ENCODE peak calls at places on chromosomes 2 and 18, in seven cellular contexts. A is HFF-Myc, W is epithelial cell of esophagus, L is foreskin fibroblast, M is GM06990, N is heart right ventricle, Y is ovary. C is an unnamed sample.

GRCh38 chr2:16950436-16950835 is 284.8 kb upstream of the CYRIA start:
- DNase-seq in L (no peak), N (no peak), M (no peak), A (no peak), W (no peak), Y (no peak), C (no peak)

GRCh38 chr2:234293973-234294372 is 202.9 kb downstream of the ARL4C start:
- DNase-seq in N (no peak), M (peak), Y (no peak), A (no peak), W (no peak), L (no peak), C (peak)

GRCh38 chr2:42792087-42792582 is 248 bp downstream of the HAAO start:
- DNase-seq in A (no peak), W (peak), M (no peak), L (no peak), N (no peak), Y (no peak), C (peak)

GRCh38 chr2:33727361-33728032 is 128.4 kb upstream of the FAM98A start:
- DNase-seq in L (no peak), N (no peak), Y (no peak), M (no peak), A (no peak), W (no peak), C (no peak)

GRCh38 chr2:39732492-39732891 is 46.6 kb downstream of the THUMPD2 start:
- DNase-seq in A (no peak), N (no peak), W (no peak), L (no peak), Y (no peak), M (no peak), C (no peak)

GRCh38 chr2:121046335-121046734 is 238.7 kb downstream of the TFCP2L1 start:
- DNase-seq in L (peak), N (no peak), M (no peak), A (no peak), Y (no peak), W (no peak), C (no peak)

GRCh38 chr2:118989481-118989880 is 47.5 kb downstream of the MARCO start:
- DNase-seq in W (peak), N (no peak), Y (no peak), M (no peak), L (no peak), A (no peak), C (peak)

GRCh38 chr18:78722391-78722790 is 257.2 kb upstream of the SALL3 start:
- DNase-seq in L (no peak), M (no peak), N (no peak), W (no peak), A (no peak), Y (no peak), C (no peak)

GRCh38 chr2:239564587-239564986 is 163.8 kb upstream of the HDAC4 start:
- DNase-seq in N (no peak), W (no peak), A (no peak), Y (no peak), M (no peak), L (no peak), C (no peak)

GRCh38 chr2:227370791-227371312 is 8.3 kb downstream of the TM4SF20 start:
- DNase-seq in A (no peak), W (peak), L (peak), N (peak), Y (no peak), M (no peak), C (no peak)

GRCh38 chr2:64646007-64646880 is 7.5 kb downstream of the SERTAD2 start:
- DNase-seq in L (peak), N (peak), A (no peak), W (peak), Y (peak), M (peak), C (peak)

GRCh38 chr2:223735035-223735640 is 102.2 kb downstream of the AP1S3 start:
- DNase-seq in N (no peak), W (peak), Y (no peak), A (no peak), L (peak), M (no peak), C (no peak)

GRCh38 chr2:197205590-197206215 is 104.9 kb downstream of the ANKRD44 start:
- DNase-seq in L (no peak), Y (no peak), M (no peak), A (no peak), N (no peak), W (no peak), C (peak)

GRCh38 chr2:180987146-180987545 is 6.7 kb downstream of the UBE2E3 start:
- DNase-seq in Y (no peak), A (no peak), M (no peak), L (no peak), N (no peak), W (no peak), C (no peak)

GRCh38 chr2:180980943-180981898 is 816 bp downstream of the UBE2E3 start:
- DNase-seq in N (peak), A (no peak), M (peak), L (peak), Y (peak), W (peak), C (peak)

GRCh38 chr2:180985771-180986395 is 5.5 kb downstream of the UBE2E3 start:
- DNase-seq in M (no peak), W (no peak), A (no peak), Y (no peak), N (no peak), L (no peak), C (peak)

GRCh38 chr2:180980185-180980942 is at the start of gene UBE2E3:
- DNase-seq in N (peak), L (peak), A (no peak), W (peak), Y (peak), M (peak), C (peak)

DNA sequence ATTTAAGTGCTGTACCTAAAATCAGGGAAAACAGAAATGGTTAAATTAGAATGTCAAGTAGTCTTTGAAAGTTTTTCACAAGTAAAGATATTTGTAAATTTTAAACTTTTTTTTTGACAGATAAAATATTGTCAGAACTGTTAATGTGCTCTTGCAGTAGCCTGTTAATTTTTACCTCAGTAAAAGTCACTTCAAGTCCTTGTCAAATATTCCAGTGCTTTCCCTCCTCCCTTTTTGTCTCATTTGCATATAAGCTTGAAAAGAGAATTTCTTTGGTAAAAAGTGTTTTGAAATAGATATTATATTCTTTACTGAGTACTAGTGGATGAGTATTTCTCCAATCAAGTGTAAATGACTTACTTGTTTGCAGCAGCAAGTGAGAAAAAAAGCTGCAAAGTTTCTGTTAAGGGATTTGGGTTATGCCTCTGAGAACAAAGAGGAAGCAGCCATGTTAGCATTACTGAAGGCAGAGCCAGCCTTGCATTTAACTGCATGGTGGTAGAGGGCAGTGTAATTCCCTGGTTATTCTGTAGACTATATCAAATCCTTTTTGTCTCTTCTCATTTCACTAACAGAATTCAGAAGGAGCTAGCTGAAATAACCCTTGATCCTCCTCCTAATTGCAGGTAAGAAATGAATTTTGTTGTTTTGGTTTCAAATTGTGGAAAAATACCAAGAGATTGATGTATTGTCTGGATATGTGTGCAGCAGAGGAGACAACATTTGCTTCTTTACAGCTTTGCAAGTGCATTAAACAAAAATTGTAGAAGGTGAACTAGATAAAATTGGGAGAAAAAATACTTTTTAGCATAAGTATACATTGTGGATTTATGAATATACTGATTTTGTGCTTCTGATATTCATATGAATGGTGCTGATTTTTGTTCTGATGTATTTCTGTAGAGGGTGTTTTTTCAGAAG is 3.3 kb downstream of the UBE2E3 start:
- DNase-seq in N (peak), A (peak), M (no peak), Y (no peak), L (peak), W (peak), C (peak)
- H3K4me3 ChIP-seq in N (peak), A (peak), M (no peak), Y (no peak), L (peak), W (no peak), C (peak)

GRCh38 chr2:135586148-135586547 is 54.9 kb downstream of the R3HDM1 start:
- DNase-seq in M (no peak), N (no peak), Y (no peak), W (peak), A (no peak), L (no peak), C (no peak)
- H3K4me3 ChIP-seq in M (no peak), N (no peak), Y (no peak), W (no peak), A (no peak), L (no peak), C (no peak)

GRCh38 chr2:52127527-52127926 is 1095.6 kb upstream of the NRXN1 start:
- DNase-seq in Y (no peak), A (no peak), M (no peak), N (no peak), W (no peak), L (no peak), C (no peak)
- H3K4me3 ChIP-seq in Y (no peak), A (no peak), M (no peak), N (no peak), W (no peak), L (no peak), C (no peak)

DNA sequence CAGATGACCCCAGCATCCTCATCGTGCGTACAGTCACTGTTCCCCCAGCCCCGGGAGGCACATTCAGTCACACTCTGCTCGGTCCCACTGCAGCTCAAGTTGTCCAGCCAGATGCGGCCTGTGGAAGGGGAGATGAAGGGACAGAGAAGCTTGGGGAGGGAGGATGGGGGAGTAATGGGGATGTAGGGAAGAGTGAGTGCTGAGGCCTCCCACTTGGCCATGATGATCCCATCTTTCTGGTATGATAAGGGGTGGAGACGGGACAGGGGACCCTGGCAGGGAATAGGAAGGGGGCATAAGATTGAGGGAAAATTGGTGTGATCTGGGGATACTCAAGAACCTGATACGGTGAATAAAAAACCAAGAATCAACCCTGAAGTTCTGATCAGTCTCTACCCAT is 3.5 kb downstream of the LOXL3 start:
- DNase-seq in N (no peak), L (no peak), Y (no peak), M (no peak), W (no peak), A (no peak), C (no peak)
- H3K4me3 ChIP-seq in N (no peak), L (no peak), Y (no peak), M (peak), W (no peak), A (peak), C (peak)

DNA sequence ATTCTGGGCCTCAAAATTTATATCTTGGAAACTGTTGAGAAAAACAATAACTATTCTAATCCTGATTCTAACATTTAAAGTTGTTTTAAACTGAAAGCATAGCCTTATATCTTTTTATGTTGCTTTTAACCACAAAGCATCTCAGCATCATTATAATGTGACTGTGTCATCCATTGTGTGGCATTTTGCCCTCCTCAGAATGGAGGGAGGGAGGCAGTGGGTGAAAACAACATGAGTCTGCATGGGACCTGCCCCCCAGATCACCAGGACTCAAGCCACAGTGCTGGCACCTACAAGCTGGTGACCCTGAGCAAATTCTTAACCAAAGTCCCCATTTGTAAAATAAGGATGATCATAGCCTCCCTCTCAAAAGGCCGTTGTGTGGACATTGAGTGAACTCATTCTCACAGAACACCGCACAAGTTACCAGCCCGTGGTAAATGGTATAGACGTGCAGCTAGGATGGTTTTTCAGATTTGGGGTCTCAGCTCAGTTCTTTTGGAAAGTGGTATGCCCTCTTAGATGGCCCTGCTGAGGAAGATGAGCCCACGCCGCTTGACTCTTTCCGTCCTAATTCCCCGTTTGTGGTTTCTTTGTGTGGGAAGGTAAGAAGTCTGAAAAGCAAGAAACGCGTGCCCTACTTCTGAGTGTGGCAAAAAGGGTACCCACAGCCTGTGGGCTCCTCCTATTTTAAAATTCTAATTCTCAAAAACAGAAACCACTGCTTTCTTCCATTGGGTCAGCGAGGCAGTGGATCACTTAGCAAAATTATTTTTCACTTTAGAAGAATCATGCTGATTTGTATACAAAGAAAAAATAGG is 305.0 kb upstream of the ID2 start:
- DNase-seq in N (no peak), A (no peak), M (no peak), W (no peak), L (no peak), Y (no peak), C (no peak)
- H3K4me3 ChIP-seq in N (no peak), A (no peak), M (no peak), W (no peak), L (no peak), Y (no peak), C (no peak)

GRCh38 chr2:177261115-177261779 is 3.3 kb downstream of the NFE2L2 start:
- DNase-seq in W (no peak), M (no peak), Y (no peak), N (no peak), L (no peak), A (no peak), C (no peak)
- H3K4me3 ChIP-seq in W (peak), M (peak), Y (peak), N (peak), L (peak), A (peak), C (peak)